ENCODE peak calls at places on chromosomes 11 and 22, in seven cellular contexts. H is HCT116, R is H1, O is K562, K is SK-N-SH, J is HepG2, C is GM12878. S is an unnamed sample.
A peak's percentile ranks its signal among the peaks of the same experiment; 100 is the strongest.

GRCh38 chr11:10778217-10778970 is 27.3 kb downstream of the CTR9 start:
- DNase-seq in H (no peak), R (no peak), O (no peak), K (peak; percentile 78), J (no peak), C (no peak), S (no peak)

GRCh38 chr22:22196018-22196533 is 48.5 kb upstream of the VPREB1 start:
- DNase-seq in H (no peak), R (no peak), O (no peak), K (no peak), J (no peak), C (no peak), S (no peak)

GRCh38 chr11:111736191-111736590 is 30.0 kb downstream of the PPP2R1B start:
- DNase-seq in H (no peak), R (no peak), O (no peak), K (no peak), J (no peak), C (no peak), S (no peak)

GRCh38 chr11:106961518-106961917 is 56.8 kb downstream of the GUCY1A2 start:
- DNase-seq in H (no peak), R (no peak), O (no peak), K (no peak), J (no peak), C (no peak), S (no peak)

GRCh38 chr11:99682646-99683045 is 661.9 kb downstream of the CNTN5 start:
- DNase-seq in H (no peak), R (no peak), O (no peak), K (no peak), J (no peak), C (no peak), S (no peak)

GRCh38 chr11:34654491-34655334 is 33.8 kb downstream of the EHF start:
- DNase-seq in H (peak; percentile 81), R (no peak), O (no peak), K (no peak), J (peak; percentile 99), C (no peak), S (peak; percentile 87)

GRCh38 chr11:95283653-95284052 is 52.7 kb upstream of the SESN3 start:
- DNase-seq in H (no peak), R (no peak), O (no peak), K (no peak), J (no peak), C (no peak), S (no peak)

GRCh38 chr22:43301866-43302265 is 41.3 kb downstream of the SCUBE1 start:
- DNase-seq in H (no peak), R (no peak), O (no peak), K (no peak), J (no peak), C (no peak), S (no peak)

GRCh38 chr11:110134120-110134519 is 40.9 kb downstream of the ZC3H12C start:
- DNase-seq in H (no peak), R (no peak), O (no peak), K (no peak), J (no peak), C (no peak), S (no peak)

GRCh38 chr22:36872866-36873498 is 12.2 kb downstream of the NCF4 start:
- DNase-seq in H (no peak), R (no peak), O (no peak), K (peak; percentile 1), J (no peak), C (no peak), S (no peak)

GRCh38 chr11:78209478-78209877 is 20.8 kb downstream of the USP35 start:
- DNase-seq in H (no peak), R (no peak), O (no peak), K (no peak), J (no peak), C (no peak), S (no peak)

GRCh38 chr11:38182126-38182907 is 1584.3 kb upstream of the RAG2 start:
- DNase-seq in H (no peak), R (no peak), O (no peak), K (no peak), J (peak; percentile 30), C (no peak), S (no peak)

GRCh38 chr22:26835929-26836528 is 178.6 kb downstream of the MIAT start:
- DNase-seq in H (peak; percentile 33), R (peak; percentile 78), O (peak; percentile 65), K (peak; percentile 41), J (peak; percentile 26), C (no peak), S (peak; percentile 15)

GRCh38 chr11:131899954-131900580 is 529.7 kb downstream of the NTM start:
- DNase-seq in H (no peak), R (no peak), O (no peak), K (peak; percentile 39), J (no peak), C (no peak), S (no peak)

GRCh38 chr11:126925321-126926093 is 75.1 kb downstream of the KIRREL3 start:
- DNase-seq in H (no peak), R (no peak), O (no peak), K (no peak), J (no peak), C (no peak), S (no peak)

GRCh38 chr11:72764503-72764902 is 12.3 kb upstream of the ARAP1 start:
- DNase-seq in H (no peak), R (peak; percentile 74), O (peak; percentile 32), K (no peak), J (no peak), C (no peak), S (no peak)

GRCh38 chr11:927871-928270 is 2.2 kb downstream of the AP2A2 start:
- DNase-seq in H (no peak), R (no peak), O (no peak), K (no peak), J (no peak), C (no peak), S (no peak)

GRCh38 chr11:10317776-10318526 is 13.1 kb downstream of the ADM start:
- DNase-seq in H (no peak), R (no peak), O (no peak), K (no peak), J (no peak), C (peak; percentile 74), S (no peak)

DNA sequence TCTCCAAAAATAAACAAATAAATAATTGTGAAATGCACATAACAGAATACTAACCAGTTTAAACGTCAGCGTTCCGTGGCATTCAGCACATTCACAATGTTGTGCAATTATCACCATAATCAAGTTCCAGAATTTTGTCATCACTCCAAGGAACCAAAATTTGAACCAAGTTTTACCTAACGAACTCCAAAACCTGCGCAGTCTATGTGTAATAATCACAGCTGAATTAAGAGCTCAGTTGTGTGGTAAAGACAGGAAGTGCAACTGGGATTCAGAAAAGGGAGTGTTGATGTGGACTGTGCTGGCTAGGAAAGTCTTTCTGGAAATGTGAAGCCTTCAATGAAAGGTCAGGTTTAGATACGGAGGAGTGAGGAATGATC is 5.4 kb upstream of the MCAM start:
- DNase-seq in H (no peak), R (no peak), O (no peak), K (no peak), J (no peak), C (no peak), S (no peak)
- H3K4me3 ChIP-seq in H (no peak overlapping the region), R (no peak overlapping the region), O (no peak overlapping the region), K (no peak overlapping the region), J (no peak overlapping the region), C (no peak overlapping the region), S (no peak overlapping the region)

GRCh38 chr22:31917227-31917921 is 27.0 kb upstream of the YWHAH start:
- DNase-seq in H (no peak), R (no peak), O (no peak), K (no peak), J (no peak), C (peak; percentile 24), S (no peak)

GRCh38 chr22:31915499-31916065 is 28.8 kb upstream of the YWHAH start:
- DNase-seq in H (no peak), R (no peak), O (no peak), K (no peak), J (no peak), C (no peak), S (no peak)

GRCh38 chr22:31911565-31912401 is 32.6 kb upstream of the YWHAH start:
- DNase-seq in H (no peak), R (no peak), O (peak; percentile 60), K (no peak), J (peak; percentile 93), C (no peak), S (no peak)

GRCh38 chr22:31906569-31906968 is 37.8 kb upstream of the YWHAH start:
- DNase-seq in H (no peak), R (no peak), O (no peak), K (no peak), J (no peak), C (no peak), S (no peak)

GRCh38 chr22:31912402-31912733 is 32.0 kb upstream of the YWHAH start:
- DNase-seq in H (no peak), R (no peak), O (no peak), K (no peak), J (no peak), C (no peak), S (no peak)
- TF ChIP-seq SIN3A in H (no peak), R (no peak), O (no peak), K (no peak), J (no peak), C (no peak), S (no peak)

DNA sequence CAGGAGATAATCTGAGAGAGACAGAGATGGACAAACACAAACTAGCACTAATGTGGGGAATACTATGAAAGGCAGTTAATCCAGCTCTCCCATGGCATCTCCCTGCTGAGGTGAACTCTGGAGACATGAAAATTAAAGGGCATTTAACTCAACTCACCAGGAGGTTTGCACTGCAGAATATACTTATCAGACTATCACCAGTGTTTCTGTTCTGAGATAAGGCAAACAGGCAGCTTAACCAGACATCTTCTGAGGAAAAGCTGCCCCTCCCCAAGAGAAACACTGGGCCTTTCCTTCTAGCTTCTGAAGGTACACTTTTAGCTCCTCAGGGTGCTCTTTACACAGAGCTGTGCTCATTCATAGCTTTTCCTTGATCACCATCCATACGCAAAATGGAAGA is 85.5 kb downstream of the AMBRA1 start:
- DNase-seq in H (no peak), R (no peak), O (peak; percentile 40), K (no peak), J (no peak), C (no peak), S (no peak)
- H3K27ac ChIP-seq in H (no peak overlapping the region), R (no peak overlapping the region), O (peak overlapping the region; percentile 50), K (no peak overlapping the region), J (no peak overlapping the region), C (no peak overlapping the region), S (no peak overlapping the region)

GRCh38 chr11:2271077-2271326 is 614 bp upstream of the ASCL2 start:
- DNase-seq in H (no peak), R (no peak), O (peak; percentile 70), K (no peak), J (no peak), C (no peak), S (no peak)
- H3K4me3 ChIP-seq in H (no peak overlapping the region), R (peak overlapping the region; percentile 10), O (no peak overlapping the region), K (no peak overlapping the region), J (no peak overlapping the region), C (no peak overlapping the region), S (no peak overlapping the region)

DNA sequence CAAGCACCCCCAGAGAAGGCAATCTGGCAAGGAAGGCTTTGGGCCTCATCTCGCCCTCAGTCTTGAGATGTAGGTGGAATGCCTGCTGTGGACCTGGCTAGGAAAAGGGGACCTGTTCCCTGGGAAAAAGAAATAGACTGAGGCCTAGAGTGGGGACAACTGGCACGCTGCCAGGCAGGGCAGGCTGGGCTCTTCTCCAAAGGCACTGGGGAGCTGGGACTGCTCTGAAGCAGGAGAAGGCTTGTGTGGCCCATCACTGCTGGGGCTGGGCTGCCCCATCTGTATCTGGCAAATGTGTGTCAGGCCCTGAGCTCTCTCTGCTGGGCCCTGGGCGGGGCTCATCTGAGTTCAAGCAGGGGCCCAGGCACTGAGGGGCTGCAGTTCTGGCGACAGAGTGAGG is 32.9 kb downstream of the ARVCF start:
- DNase-seq in H (no peak), R (no peak), O (no peak), K (no peak), J (no peak), C (no peak), S (no peak)
- TF ChIP-seq SIN3A in H (no peak), R (no peak), O (no peak), K (no peak), J (no peak), C (no peak), S (no peak)